ENCODE peak calls at places on chromosomes 6 and 20, in eight cellular contexts. One of them, this sample, is unnamed.
A peak's percentile ranks its signal among the peaks of the same experiment; 100 is the strongest.

GRCh38 chr6:134665029-134665723 is 284.7 kb downstream of the ALDH8A1 start:
- DNase-seq in heart left ventricle: no peak
- DNase-seq in ovary: no peak
- DNase-seq in right lobe of liver: no peak
- DNase-seq in HCT116: no peak
- DNase-seq in upper lobe of left lung: no peak
- DNase-seq in HepG2: no peak
- DNase-seq in K562: no peak
- DNase-seq in this sample: no peak

GRCh38 chr6:92777146-92777740 is 642.1 kb downstream of the EPHA7 start:
- DNase-seq in right lobe of liver: no peak
- DNase-seq in HCT116: no peak
- DNase-seq in K562: no peak
- DNase-seq in ovary: no peak
- DNase-seq in HepG2: peak; percentile 12
- DNase-seq in heart left ventricle: no peak
- DNase-seq in upper lobe of left lung: no peak
- DNase-seq in this sample: no peak

GRCh38 chr6:170393807-170394399 is 87.3 kb downstream of the FAM120B start:
- DNase-seq in heart left ventricle: no peak
- DNase-seq in ovary: no peak
- DNase-seq in HepG2: no peak
- DNase-seq in upper lobe of left lung: no peak
- DNase-seq in right lobe of liver: no peak
- DNase-seq in K562: no peak
- DNase-seq in HCT116: no peak
- DNase-seq in this sample: no peak

GRCh38 chr20:19522080-19522801 is 235.8 kb upstream of the RIN2 start:
- DNase-seq in K562: no peak
- DNase-seq in ovary: no peak
- DNase-seq in right lobe of liver: no peak
- DNase-seq in HCT116: no peak
- DNase-seq in upper lobe of left lung: no peak
- DNase-seq in HepG2: no peak
- DNase-seq in heart left ventricle: no peak
- DNase-seq in this sample: no peak

GRCh38 chr6:129786548-129786947 is 74.6 kb downstream of the TMEM244 start:
- DNase-seq in HCT116: no peak
- DNase-seq in upper lobe of left lung: no peak
- DNase-seq in ovary: no peak
- DNase-seq in K562: no peak
- DNase-seq in heart left ventricle: no peak
- DNase-seq in HepG2: no peak
- DNase-seq in right lobe of liver: no peak
- DNase-seq in this sample: no peak

GRCh38 chr6:6284231-6284966 is 36.1 kb downstream of the F13A1 start:
- DNase-seq in HepG2: no peak
- DNase-seq in K562: no peak
- DNase-seq in HCT116: no peak
- DNase-seq in right lobe of liver: no peak
- DNase-seq in heart left ventricle: no peak
- DNase-seq in ovary: no peak
- DNase-seq in upper lobe of left lung: no peak
- DNase-seq in this sample: no peak

GRCh38 chr20:45489083-45489531 is 19.6 kb downstream of the WFDC2 start:
- DNase-seq in K562: no peak
- DNase-seq in right lobe of liver: no peak
- DNase-seq in HepG2: no peak
- DNase-seq in HCT116: peak; percentile 21
- DNase-seq in ovary: no peak
- DNase-seq in heart left ventricle: no peak
- DNase-seq in upper lobe of left lung: no peak
- DNase-seq in this sample: no peak

GRCh38 chr20:5602346-5602745 is 147.9 kb upstream of the SHLD1 start:
- DNase-seq in HepG2: no peak
- DNase-seq in HCT116: no peak
- DNase-seq in ovary: no peak
- DNase-seq in K562: no peak
- DNase-seq in heart left ventricle: no peak
- DNase-seq in right lobe of liver: no peak
- DNase-seq in upper lobe of left lung: no peak
- DNase-seq in this sample: no peak

GRCh38 chr20:11906626-11907480 is 10.8 kb upstream of the BTBD3 start:
- DNase-seq in K562: no peak
- DNase-seq in HCT116: no peak
- DNase-seq in ovary: no peak
- DNase-seq in HepG2: no peak
- DNase-seq in upper lobe of left lung: no peak
- DNase-seq in heart left ventricle: no peak
- DNase-seq in right lobe of liver: no peak
- DNase-seq in this sample: no peak

GRCh38 chr20:61438285-61438684 is 186.2 kb downstream of the CDH4 start:
- DNase-seq in ovary: no peak
- DNase-seq in HCT116: no peak
- DNase-seq in K562: no peak
- DNase-seq in upper lobe of left lung: no peak
- DNase-seq in right lobe of liver: no peak
- DNase-seq in heart left ventricle: no peak
- DNase-seq in HepG2: no peak
- DNase-seq in this sample: no peak

GRCh38 chr6:2872417-2873358 is 30.4 kb downstream of the SERPINB9 start:
- DNase-seq in ovary: no peak
- DNase-seq in HepG2: no peak
- DNase-seq in K562: no peak
- DNase-seq in right lobe of liver: no peak
- DNase-seq in HCT116: no peak
- DNase-seq in upper lobe of left lung: no peak
- DNase-seq in heart left ventricle: no peak
- DNase-seq in this sample: no peak

GRCh38 chr20:53956013-53956715 is 114.2 kb downstream of the BCAS1 start:
- DNase-seq in HCT116: no peak
- DNase-seq in ovary: no peak
- DNase-seq in right lobe of liver: no peak
- DNase-seq in upper lobe of left lung: no peak
- DNase-seq in K562: no peak
- DNase-seq in HepG2: no peak
- DNase-seq in heart left ventricle: no peak
- DNase-seq in this sample: no peak

GRCh38 chr6:42968126-42968701 is 7.7 kb downstream of the GNMT start:
- DNase-seq in right lobe of liver: no peak
- DNase-seq in heart left ventricle: no peak
- DNase-seq in upper lobe of left lung: no peak
- DNase-seq in HepG2: no peak
- DNase-seq in HCT116: no peak
- DNase-seq in ovary: no peak
- DNase-seq in K562: no peak
- DNase-seq in this sample: no peak

GRCh38 chr20:4256886-4257285 is 241.5 kb upstream of the RNF24 start:
- DNase-seq in HepG2: no peak
- DNase-seq in heart left ventricle: no peak
- DNase-seq in right lobe of liver: no peak
- DNase-seq in upper lobe of left lung: no peak
- DNase-seq in K562: no peak
- DNase-seq in HCT116: no peak
- DNase-seq in ovary: no peak
- DNase-seq in this sample: no peak

GRCh38 chr6:85458184-85458583 is 8.3 kb downstream of the NT5E start:
- DNase-seq in K562: no peak
- DNase-seq in ovary: no peak
- DNase-seq in heart left ventricle: no peak
- DNase-seq in HCT116: no peak
- DNase-seq in HepG2: no peak
- DNase-seq in upper lobe of left lung: no peak
- DNase-seq in right lobe of liver: no peak
- DNase-seq in this sample: no peak

GRCh38 chr6:449057-449430 is 57.5 kb downstream of the IRF4 start:
- DNase-seq in HepG2: no peak
- DNase-seq in HCT116: no peak
- DNase-seq in K562: no peak
- DNase-seq in heart left ventricle: no peak
- DNase-seq in ovary: no peak
- DNase-seq in right lobe of liver: no peak
- DNase-seq in upper lobe of left lung: no peak
- DNase-seq in this sample: no peak

GRCh38 chr20:48284837-48285236 is 499.6 kb upstream of the SULF2 start:
- DNase-seq in right lobe of liver: no peak
- DNase-seq in ovary: no peak
- DNase-seq in HCT116: no peak
- DNase-seq in HepG2: peak; percentile 64
- DNase-seq in upper lobe of left lung: no peak
- DNase-seq in K562: no peak
- DNase-seq in heart left ventricle: no peak
- DNase-seq in this sample: no peak

GRCh38 chr6:51450958-51451357 is 632.3 kb downstream of the TFAP2B start:
- DNase-seq in heart left ventricle: no peak
- DNase-seq in HepG2: no peak
- DNase-seq in HCT116: no peak
- DNase-seq in K562: no peak
- DNase-seq in upper lobe of left lung: no peak
- DNase-seq in right lobe of liver: no peak
- DNase-seq in ovary: no peak
- DNase-seq in this sample: no peak

GRCh38 chr20:33444797-33445560 is 1.4 kb upstream of the SNTA1 start:
- DNase-seq in HCT116: no peak
- DNase-seq in K562: no peak
- DNase-seq in right lobe of liver: no peak
- DNase-seq in upper lobe of left lung: no peak
- DNase-seq in heart left ventricle: no peak
- DNase-seq in ovary: no peak
- DNase-seq in HepG2: peak; percentile 75
- DNase-seq in this sample: no peak

GRCh38 chr20:33441142-33441955 is 2.2 kb downstream of the SNTA1 start:
- DNase-seq in K562: peak; percentile 48
- DNase-seq in right lobe of liver: no peak
- DNase-seq in HepG2: peak; percentile 71
- DNase-seq in HCT116: no peak
- DNase-seq in upper lobe of left lung: no peak
- DNase-seq in heart left ventricle: peak; percentile 47
- DNase-seq in ovary: no peak
- DNase-seq in this sample: no peak

GRCh38 chr20:33442136-33443005 is 1.2 kb downstream of the SNTA1 start:
- DNase-seq in right lobe of liver: peak; percentile 49
- DNase-seq in ovary: no peak
- DNase-seq in HepG2: no peak
- DNase-seq in upper lobe of left lung: no peak
- DNase-seq in K562: peak; percentile 16
- DNase-seq in heart left ventricle: no peak
- DNase-seq in HCT116: no peak
- DNase-seq in this sample: peak; percentile 67

GRCh38 chr20:33443006-33443511 is 504 bp downstream of the SNTA1 start:
- DNase-seq in heart left ventricle: peak; percentile 43
- DNase-seq in upper lobe of left lung: no peak
- DNase-seq in HCT116: no peak
- DNase-seq in right lobe of liver: peak; percentile 61
- DNase-seq in K562: peak; percentile 61
- DNase-seq in ovary: peak; percentile 71
- DNase-seq in HepG2: no peak
- DNase-seq in this sample: peak; percentile 73

DNA sequence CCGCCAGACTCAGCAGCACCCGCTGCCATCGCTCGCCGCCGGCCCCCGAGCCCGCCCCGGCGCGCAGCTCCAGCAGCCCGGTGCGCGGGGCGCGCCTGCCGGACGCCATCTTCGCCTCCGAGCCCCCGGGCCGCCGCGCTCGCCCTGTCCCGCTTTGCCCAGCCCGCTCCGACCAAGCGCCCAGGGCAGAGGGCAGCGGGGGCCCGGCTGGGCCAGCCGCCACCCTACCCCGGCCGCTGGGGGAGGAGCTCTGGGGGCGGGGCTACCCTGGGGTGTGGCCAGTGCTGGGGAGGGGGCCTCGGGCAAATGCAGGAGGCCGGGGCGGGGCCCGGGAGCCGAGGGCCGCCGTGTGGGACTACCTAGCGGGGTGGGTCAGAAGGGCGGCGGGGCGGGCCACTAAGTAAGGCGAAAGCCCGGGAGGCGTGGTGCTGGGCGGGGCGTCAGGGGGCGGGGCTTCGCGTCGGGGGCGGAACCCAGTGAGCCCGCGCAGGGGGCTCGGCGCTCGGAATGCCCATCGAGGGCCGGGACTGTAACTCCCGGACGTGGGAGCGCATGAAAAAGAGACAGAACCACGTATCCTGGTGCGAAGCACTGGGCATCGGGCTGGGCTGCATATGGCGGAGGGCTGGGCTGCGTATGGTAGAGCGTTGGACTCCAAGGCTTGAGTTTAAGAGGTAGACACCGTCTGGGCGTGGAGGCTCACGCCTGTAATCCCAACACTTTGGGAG is at the start of gene SNTA1:
- DNase-seq in heart left ventricle: peak; percentile 95
- DNase-seq in HCT116: no peak
- DNase-seq in HepG2: peak; percentile 92
- DNase-seq in K562: peak; percentile 98
- DNase-seq in upper lobe of left lung: peak; percentile 99
- DNase-seq in ovary: peak; percentile 91
- DNase-seq in right lobe of liver: peak; percentile 99
- DNase-seq in this sample: peak; percentile 96
- TF ChIP-seq POLR2A in heart left ventricle: peak; percentile 66
- TF ChIP-seq POLR2A in HCT116: no peak
- TF ChIP-seq POLR2A in HepG2: no peak
- TF ChIP-seq POLR2A in K562: peak; percentile 44
- TF ChIP-seq POLR2A in upper lobe of left lung: no peak
- TF ChIP-seq POLR2A in ovary: no peak
- TF ChIP-seq POLR2A in right lobe of liver: peak; percentile 65
- TF ChIP-seq POLR2A in this sample: no peak

GRCh38 chr6:112203577-112204349 is 50.6 kb downstream of the LAMA4 start:
- DNase-seq in heart left ventricle: no peak
- DNase-seq in K562: no peak
- DNase-seq in HCT116: peak; percentile 72
- DNase-seq in ovary: no peak
- DNase-seq in right lobe of liver: no peak
- DNase-seq in upper lobe of left lung: no peak
- DNase-seq in HepG2: peak; percentile 10
- DNase-seq in this sample: no peak
- H3K27ac ChIP-seq in heart left ventricle: peak overlapping the region; percentile 9
- H3K27ac ChIP-seq in K562: no peak overlapping the region
- H3K27ac ChIP-seq in HCT116: peak overlapping the region; percentile 11
- H3K27ac ChIP-seq in ovary: no peak overlapping the region
- H3K27ac ChIP-seq in right lobe of liver: peak overlapping the region; percentile 56
- H3K27ac ChIP-seq in upper lobe of left lung: peak overlapping the region; percentile 65
- H3K27ac ChIP-seq in HepG2: no peak overlapping the region
- H3K27ac ChIP-seq in this sample: peak overlapping the region; percentile 67

GRCh38 chr6:89352329-89353117 is at the start of gene UBE2J1:
- DNase-seq in HCT116: peak; percentile 57
- DNase-seq in right lobe of liver: peak; percentile 98
- DNase-seq in K562: peak; percentile 78
- DNase-seq in ovary: peak; percentile 91
- DNase-seq in heart left ventricle: peak; percentile 95
- DNase-seq in HepG2: peak; percentile 80
- DNase-seq in upper lobe of left lung: peak; percentile 97
- DNase-seq in this sample: peak; percentile 97
- TF ChIP-seq POLR2A in HCT116: peak; percentile 64
- TF ChIP-seq POLR2A in right lobe of liver: peak; percentile 99
- TF ChIP-seq POLR2A in K562: peak; percentile 80
- TF ChIP-seq POLR2A in ovary: peak; percentile 80
- TF ChIP-seq POLR2A in heart left ventricle: peak; percentile 84
- TF ChIP-seq POLR2A in HepG2: peak; percentile 88
- TF ChIP-seq POLR2A in upper lobe of left lung: peak; percentile 97
- TF ChIP-seq POLR2A in this sample: peak; percentile 65

GRCh38 chr20:13870349-13870748 is 85.5 kb downstream of the NDUFAF5 start:
- DNase-seq in ovary: no peak
- DNase-seq in K562: no peak
- DNase-seq in HCT116: no peak
- DNase-seq in upper lobe of left lung: no peak
- DNase-seq in heart left ventricle: no peak
- DNase-seq in HepG2: peak; percentile 21
- DNase-seq in right lobe of liver: no peak
- DNase-seq in this sample: no peak
- H3K27ac ChIP-seq in ovary: no peak overlapping the region
- H3K27ac ChIP-seq in K562: no peak overlapping the region
- H3K27ac ChIP-seq in HCT116: no peak overlapping the region
- H3K27ac ChIP-seq in upper lobe of left lung: no peak overlapping the region
- H3K27ac ChIP-seq in heart left ventricle: no peak overlapping the region
- H3K27ac ChIP-seq in HepG2: no peak overlapping the region
- H3K27ac ChIP-seq in right lobe of liver: no peak overlapping the region
- H3K27ac ChIP-seq in this sample: no peak overlapping the region